ENCODE peak calls at places on chromosomes 6 and 20, in nine cellular contexts. C, N, O, W, M, I, Z, D and Q are unnamed samples.

GRCh38 chr6:144528605-144529425 is 243.7 kb downstream of the UTRN start:
- DNase-seq in C (peak), N (peak), O (peak), W (no peak), M (peak), I (peak), Z (no peak), D (no peak), Q (peak)

GRCh38 chr6:13814938-13815575 is 700 bp upstream of the MCUR1 start:
- DNase-seq in C (no peak), N (peak), O (peak), W (no peak), M (no peak), I (no peak), Z (no peak), D (no peak), Q (peak)

GRCh38 chr20:49395183-49395582 is 87.3 kb downstream of the KCNB1 start:
- DNase-seq in C (no peak), N (no peak), O (no peak), W (no peak), M (peak), I (no peak), Z (no peak), D (no peak), Q (no peak)

GRCh38 chr6:102670756-102671155 is 1277.2 kb downstream of the GRIK2 start:
- DNase-seq in C (no peak), N (no peak), O (no peak), W (no peak), M (no peak), I (no peak), Z (no peak), D (no peak), Q (no peak)

GRCh38 chr6:95431637-95432228 is 145.6 kb upstream of the MANEA start:
- DNase-seq in C (peak), N (peak), O (peak), W (no peak), M (peak), I (peak), Z (peak), D (no peak), Q (peak)

GRCh38 chr6:143096403-143096802 is 35.7 kb downstream of the AIG1 start:
- DNase-seq in C (no peak), N (no peak), O (no peak), W (no peak), M (no peak), I (no peak), Z (no peak), D (no peak), Q (no peak)

GRCh38 chr6:114133816-114134215 is 162.9 kb upstream of the HDAC2 start:
- DNase-seq in C (no peak), N (no peak), O (no peak), W (no peak), M (no peak), I (no peak), Z (no peak), D (no peak), Q (no peak)

GRCh38 chr6:94289131-94289530 is 869.8 kb upstream of the EPHA7 start:
- DNase-seq in C (no peak), N (no peak), O (no peak), W (no peak), M (no peak), I (no peak), Z (no peak), D (no peak), Q (no peak)

DNA sequence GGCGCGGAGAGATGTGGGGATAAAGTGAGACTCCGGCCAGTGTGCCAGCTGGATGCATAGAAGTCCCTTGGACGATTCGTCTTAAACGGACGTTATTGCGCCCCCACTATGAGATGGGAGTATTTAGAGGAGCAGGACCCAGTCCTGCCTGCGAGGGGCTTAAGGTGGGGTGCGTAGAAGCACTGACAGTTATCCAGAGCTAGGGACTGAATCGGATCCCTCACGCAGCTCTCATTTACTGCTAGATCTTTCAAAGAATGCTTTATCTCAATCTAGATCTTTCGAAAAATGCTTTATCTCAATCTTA is 648 bp downstream of the NT5E start:
- DNase-seq in C (no peak), N (peak), O (no peak), W (no peak), M (no peak), I (no peak), Z (no peak), D (no peak), Q (peak)
- TF ChIP-seq CTCF in C (no peak), N (peak), O (no peak), W (no peak), M (no peak), I (peak), Z (peak), D (no peak), Q (peak)

GRCh38 chr20:23451956-23452487 is 654 bp downstream of the CST11 start:
- DNase-seq in C (no peak), N (no peak), O (no peak), W (no peak), M (no peak), I (no peak), Z (no peak), D (no peak), Q (no peak)
- H3K4me3 ChIP-seq in C (no peak), N (no peak), O (no peak), W (no peak), M (no peak), I (no peak), Z (no peak), D (no peak), Q (no peak)

DNA sequence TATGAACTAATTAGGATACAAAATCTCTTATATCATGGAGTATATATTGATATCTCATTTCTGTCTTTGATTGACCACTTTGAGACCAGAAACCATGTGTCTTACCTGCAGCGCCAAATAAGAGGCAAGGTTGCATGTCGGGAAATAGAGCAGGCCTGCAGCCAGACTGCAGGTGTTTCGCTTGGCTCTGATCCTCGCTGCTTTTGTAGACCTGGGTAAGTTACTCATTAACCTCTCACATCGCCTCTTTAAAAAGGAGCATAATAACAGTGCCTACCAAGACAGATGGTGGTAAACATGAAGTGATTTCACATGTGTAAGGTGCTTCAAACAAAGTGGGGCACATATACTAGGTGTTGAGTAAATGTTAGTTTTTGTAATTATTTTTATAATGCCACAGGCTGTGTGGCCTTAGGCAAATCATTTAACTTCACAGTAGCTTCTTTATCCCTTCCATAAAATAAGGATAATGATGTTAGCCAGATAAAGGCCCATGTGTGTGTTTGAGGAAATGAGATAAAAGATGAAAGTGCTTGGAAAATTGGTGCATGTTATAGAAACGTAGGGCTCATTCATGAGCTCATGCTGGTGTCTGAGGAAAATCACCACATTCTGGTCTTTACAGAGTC is 248.8 kb upstream of the MAP3K7 start:
- DNase-seq in C (no peak), N (no peak), O (no peak), W (no peak), M (no peak), I (no peak), Z (no peak), D (no peak), Q (no peak)
- TF ChIP-seq CTCF in C (no peak), N (no peak), O (no peak), W (no peak), M (no peak), I (no peak), Z (no peak), D (no peak), Q (no peak)

GRCh38 chr20:10669843-10670446 is 3.9 kb downstream of the JAG1 start:
- DNase-seq in C (no peak), N (no peak), O (no peak), W (no peak), M (no peak), I (no peak), Z (no peak), D (no peak), Q (no peak)

GRCh38 chr20:10671221-10671849 is 2.5 kb downstream of the JAG1 start:
- DNase-seq in C (no peak), N (peak), O (peak), W (peak), M (peak), I (peak), Z (peak), D (peak), Q (peak)

GRCh38 chr20:10671850-10672578 is 1.8 kb downstream of the JAG1 start:
- DNase-seq in C (no peak), N (peak), O (peak), W (no peak), M (peak), I (no peak), Z (no peak), D (peak), Q (no peak)

GRCh38 chr20:10668677-10669368 is 5.0 kb downstream of the JAG1 start:
- DNase-seq in C (no peak), N (no peak), O (no peak), W (no peak), M (no peak), I (no peak), Z (no peak), D (no peak), Q (no peak)

DNA sequence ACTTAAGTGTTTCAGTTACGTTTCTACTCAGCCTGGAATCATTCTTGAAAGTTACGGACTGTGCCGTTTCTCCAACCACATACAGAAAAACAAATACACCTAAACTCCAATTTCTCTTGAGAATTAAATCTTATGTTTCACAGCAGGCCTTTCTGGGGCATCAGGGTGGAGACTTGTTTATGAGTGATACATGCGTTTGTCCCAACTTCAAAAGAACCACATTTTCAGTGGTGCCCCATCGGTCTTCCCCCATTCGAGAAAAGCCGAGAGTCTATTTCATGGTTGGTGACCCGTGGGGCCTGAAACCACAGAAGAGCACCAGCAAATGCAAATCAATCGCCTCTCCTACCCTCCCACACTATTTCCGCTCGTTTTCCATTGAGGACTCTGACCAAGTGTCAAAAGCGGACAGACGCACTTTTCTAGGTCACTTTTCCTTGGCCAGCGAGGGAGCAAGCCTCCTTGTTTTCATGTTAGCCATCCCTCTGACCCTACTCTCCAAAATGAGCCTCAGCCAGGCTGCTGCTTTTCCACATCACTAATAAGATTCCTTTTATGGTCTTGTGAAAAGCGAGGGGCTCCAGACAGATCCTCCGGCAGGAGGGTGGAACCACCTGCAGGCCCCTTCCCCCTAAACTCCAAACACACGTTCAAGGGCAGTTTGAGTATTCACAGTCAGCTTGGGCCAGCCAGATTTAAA is 3.1 kb downstream of the JAG1 start:
- DNase-seq in C (no peak), N (peak), O (peak), W (no peak), M (no peak), I (no peak), Z (no peak), D (no peak), Q (peak)
- H3K4me3 ChIP-seq in C (no peak), N (peak), O (peak), W (peak), M (peak), I (peak), Z (peak), D (peak), Q (peak)

GRCh38 chr20:63323298-63323820 is 30.4 kb downstream of the COL20A1 start:
- DNase-seq in C (no peak), N (no peak), O (no peak), W (no peak), M (no peak), I (no peak), Z (no peak), D (no peak), Q (no peak)
- TF ChIP-seq CTCF in C (no peak), N (peak), O (no peak), W (no peak), M (peak), I (peak), Z (no peak), D (no peak), Q (no peak)

DNA sequence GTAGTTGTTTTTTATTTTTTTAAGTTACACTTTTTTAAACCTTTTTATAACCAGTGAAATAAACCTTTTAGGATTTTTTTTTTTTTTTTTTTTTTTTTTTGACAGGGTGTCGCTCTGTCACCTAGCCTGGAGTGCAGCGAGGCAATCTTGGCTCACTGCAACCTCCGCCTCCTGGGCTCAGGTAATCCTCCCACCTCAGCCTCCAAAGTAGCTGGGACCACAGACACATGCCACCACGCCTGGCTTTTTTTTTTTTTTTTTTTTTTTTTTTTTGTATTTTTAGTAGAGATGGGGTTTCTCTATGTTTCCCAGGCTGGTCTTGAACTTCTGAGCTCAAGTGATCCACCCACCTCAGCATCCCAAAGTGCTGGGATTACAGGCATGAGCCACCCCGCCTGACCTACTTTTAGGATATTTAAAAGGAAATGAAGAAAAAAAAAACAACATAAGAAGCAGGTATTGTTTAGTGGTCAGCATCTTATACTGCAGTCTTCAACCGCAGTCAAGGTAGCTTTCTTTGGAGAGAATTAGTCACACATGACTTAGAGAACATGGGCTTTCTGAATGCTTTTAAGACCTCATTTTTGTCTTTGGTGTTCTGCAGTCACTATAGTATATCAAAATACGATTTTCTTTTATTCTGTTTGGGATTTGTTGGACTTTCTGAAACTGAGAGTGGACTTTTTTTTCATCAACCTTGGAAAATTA is 1.6 kb downstream of the POLR1H start:
- DNase-seq in C (no peak), N (no peak), O (no peak), W (no peak), M (no peak), I (no peak), Z (no peak), D (no peak), Q (no peak)
- H3K4me3 ChIP-seq in C (peak), N (no peak), O (peak), W (peak), M (peak), I (no peak), Z (peak), D (peak), Q (no peak)

GRCh38 chr6:363291-363690 is 28.3 kb upstream of the IRF4 start:
- DNase-seq in C (no peak), N (no peak), O (no peak), W (no peak), M (no peak), I (no peak), Z (no peak), D (no peak), Q (no peak)

GRCh38 chr6:362924-363249 is 28.7 kb upstream of the IRF4 start:
- DNase-seq in C (no peak), N (no peak), O (no peak), W (no peak), M (no peak), I (no peak), Z (no peak), D (peak), Q (no peak)

GRCh38 chr6:364609-365540 is 26.7 kb upstream of the IRF4 start:
- DNase-seq in C (no peak), N (no peak), O (no peak), W (no peak), M (no peak), I (no peak), Z (no peak), D (peak), Q (no peak)

GRCh38 chr6:362231-362923 is 29.2 kb upstream of the IRF4 start:
- DNase-seq in C (no peak), N (no peak), O (no peak), W (no peak), M (no peak), I (no peak), Z (no peak), D (peak), Q (no peak)

DNA sequence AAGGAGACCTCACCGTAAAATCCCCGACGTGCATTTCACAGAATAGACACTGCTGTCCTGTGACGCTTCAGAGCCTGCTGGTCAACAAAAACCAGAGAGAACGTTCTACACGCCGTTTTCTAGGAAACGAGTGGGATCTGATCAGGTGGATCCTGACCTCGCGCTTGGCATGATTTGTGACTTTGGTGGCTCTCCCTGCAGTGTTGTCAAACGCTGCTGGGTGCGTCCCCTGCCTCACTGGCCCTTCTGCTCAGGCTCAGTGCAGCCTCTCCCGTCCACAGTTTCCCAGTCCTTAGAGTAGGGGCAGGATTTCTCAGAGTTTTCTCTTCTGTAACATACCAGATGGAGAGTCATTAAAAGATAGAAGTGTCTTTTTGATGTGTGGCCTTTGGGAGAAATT is 27.6 kb upstream of the IRF4 start:
- DNase-seq in C (no peak), N (no peak), O (no peak), W (no peak), M (no peak), I (no peak), Z (no peak), D (no peak), Q (no peak)
- TF ChIP-seq CTCF in C (no peak), N (no peak), O (no peak), W (no peak), M (no peak), I (no peak), Z (no peak), D (no peak), Q (no peak)

DNA sequence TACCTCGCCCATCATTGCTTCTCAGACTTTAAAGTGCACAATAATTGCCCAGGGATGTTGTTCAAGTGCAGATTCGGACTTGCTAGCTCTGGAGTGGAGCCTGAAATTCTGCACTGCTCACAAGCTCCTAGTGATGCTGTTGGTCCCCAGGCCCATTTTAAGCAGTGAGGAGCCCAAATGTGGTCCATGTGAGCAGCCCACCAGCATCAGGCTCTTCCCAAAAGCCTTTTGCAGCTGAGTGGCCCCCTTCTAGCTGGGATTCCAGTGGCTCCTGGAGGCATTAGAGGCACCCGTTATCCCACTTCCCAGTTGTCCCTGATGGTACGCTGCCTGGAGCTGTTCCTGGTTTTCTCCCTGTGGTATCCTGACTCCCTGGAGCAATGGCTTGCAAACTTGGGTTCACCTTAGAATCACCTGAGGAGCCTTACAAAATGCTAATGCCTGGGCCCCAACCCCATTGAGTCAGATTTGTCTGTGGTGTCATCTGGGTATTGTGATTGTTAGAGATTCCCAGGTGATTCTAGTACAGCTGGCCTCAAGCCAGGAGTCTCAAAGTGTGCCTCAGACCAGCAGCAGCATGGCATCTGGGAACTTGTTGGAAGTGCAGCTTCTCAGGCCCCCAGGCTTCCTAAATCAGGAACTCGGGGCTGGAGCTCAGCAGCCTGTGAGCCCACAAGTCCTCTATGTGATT is 186.9 kb upstream of the SLC24A3 start:
- DNase-seq in C (no peak), N (no peak), O (no peak), W (no peak), M (no peak), I (no peak), Z (no peak), D (no peak), Q (no peak)
- H3K4me3 ChIP-seq in C (no peak), N (no peak), O (no peak), W (no peak), M (no peak), I (no peak), Z (no peak), D (no peak), Q (no peak)

DNA sequence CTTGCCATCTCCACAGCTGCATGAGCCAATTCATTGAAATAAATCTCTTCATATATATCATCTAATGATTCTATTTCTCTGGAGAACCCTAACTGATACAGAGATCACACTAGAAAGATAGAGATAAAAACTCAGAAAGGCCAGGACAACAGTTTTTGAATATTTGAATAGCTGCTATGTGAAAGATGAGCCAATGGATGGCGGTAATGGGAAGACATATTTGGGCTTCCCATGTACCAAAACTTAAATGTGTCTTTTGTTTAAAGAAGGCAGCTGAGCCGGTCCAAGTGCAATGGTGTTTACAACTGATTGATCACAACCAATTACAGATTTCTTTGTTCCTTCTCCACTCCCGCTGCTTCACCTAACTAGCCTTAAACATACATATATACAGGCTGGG is 35.1 kb downstream of the SGK1 start:
- DNase-seq in C (no peak), N (peak), O (peak), W (no peak), M (no peak), I (no peak), Z (no peak), D (no peak), Q (peak)
- TF ChIP-seq CTCF in C (no peak), N (peak), O (no peak), W (no peak), M (no peak), I (no peak), Z (no peak), D (no peak), Q (no peak)